ENCODE peak calls at places on chromosomes 13 and 19, in six cellular contexts. X, Z, N, K, E and R are unnamed samples.

GRCh38 chr13:110199046-110199831 is 107.7 kb downstream of the COL4A1 start:
- ATAC-seq in X (no peak), Z (no peak), N (no peak), K (no peak), E (peak; percentile 60), R (no peak)

GRCh38 chr19:18507727-18508440 is 14.0 kb downstream of the ELL start:
- ATAC-seq in X (no peak), Z (no peak), N (no peak), K (no peak), E (peak; percentile 46), R (peak; percentile 15)

GRCh38 chr13:79194727-79195126 is 211.3 kb downstream of the RBM26 start:
- ATAC-seq in X (no peak), Z (no peak), N (peak; percentile 50), K (no peak), E (no peak), R (no peak)

GRCh38 chr19:2290441-2291184 is 8.6 kb upstream of the PEAK3 start:
- ATAC-seq in X (no peak), Z (no peak), N (peak; percentile 27), K (no peak), E (peak; percentile 6), R (no peak)

GRCh38 chr19:8370176-8371010 is 6.4 kb downstream of the ANGPTL4 start:
- ATAC-seq in X (peak; percentile 12), Z (no peak), N (no peak), K (no peak), E (no peak), R (no peak)

GRCh38 chr19:51687791-51688664 is 5.1 kb upstream of the SPACA6 start:
- ATAC-seq in X (peak; percentile 69), Z (peak; percentile 7), N (no peak), K (peak; percentile 43), E (peak; percentile 65), R (peak; percentile 52)

GRCh38 chr19:18529782-18530181 is 7.9 kb upstream of the ELL start:
- ATAC-seq in X (no peak), Z (peak; percentile 25), N (no peak), K (peak; percentile 27), E (peak; percentile 44), R (no peak)

GRCh38 chr19:38561658-38562057 is 56.1 kb downstream of the MAP4K1 start:
- ATAC-seq in X (peak; percentile 34), Z (no peak), N (no peak), K (no peak), E (no peak), R (no peak)

GRCh38 chr13:33743438-33744368 is 74.2 kb upstream of the RFC3 start:
- ATAC-seq in X (peak; percentile 23), Z (no peak), N (peak; percentile 77), K (no peak), E (peak; percentile 52), R (no peak)

GRCh38 chr13:110856941-110857835 is 57.7 kb downstream of the ANKRD10 start:
- ATAC-seq in X (no peak), Z (no peak), N (peak; percentile 42), K (no peak), E (no peak), R (no peak)

GRCh38 chr13:59531571-59532091 is 632.1 kb downstream of the DIAPH3 start:
- ATAC-seq in X (peak; percentile 22), Z (peak; percentile 99), N (no peak), K (no peak), E (peak; percentile 28), R (peak; percentile 77)

GRCh38 chr19:3105641-3106508 is 11.7 kb downstream of the GNA11 start:
- ATAC-seq in X (no peak), Z (no peak), N (no peak), K (no peak), E (no peak), R (no peak)

GRCh38 chr13:73138967-73139491 is 80.2 kb downstream of the KLF5 start:
- ATAC-seq in X (no peak), Z (no peak), N (no peak), K (no peak), E (peak; percentile 45), R (no peak)

GRCh38 chr13:111007209-111007608 is 92.3 kb upstream of the ANKRD10 start:
- ATAC-seq in X (no peak), Z (peak; percentile 70), N (peak; percentile 21), K (no peak), E (no peak), R (no peak)

GRCh38 chr13:52428295-52428694 is 22.1 kb downstream of the VPS36 start:
- ATAC-seq in X (no peak), Z (peak; percentile 38), N (no peak), K (no peak), E (peak; percentile 92), R (no peak)

GRCh38 chr13:99285432-99286182 is 21.6 kb downstream of the GPR183 start:
- ATAC-seq in X (no peak), Z (no peak), N (no peak), K (no peak), E (peak; percentile 94), R (no peak)

GRCh38 chr13:27745301-27745700 is 47.0 kb upstream of the GSX1 start:
- ATAC-seq in X (no peak), Z (no peak), N (no peak), K (no peak), E (no peak), R (no peak)

GRCh38 chr19:48487544-48487943 is 18.4 kb downstream of the CYTH2 start:
- ATAC-seq in X (no peak), Z (no peak), N (no peak), K (peak; percentile 5), E (peak; percentile 45), R (no peak)

GRCh38 chr13:113996081-113996911 is 22.4 kb upstream of the C13orf46 start:
- ATAC-seq in X (no peak), Z (no peak), N (peak; percentile 21), K (peak; percentile 25), E (peak; percentile 18), R (no peak)

GRCh38 chr13:95643814-95644598 is 500 bp downstream of the DZIP1 start:
- ATAC-seq in X (peak; percentile 54), Z (no peak), N (peak; percentile 66), K (no peak), E (peak; percentile 80), R (peak; percentile 48)

GRCh38 chr13:59424661-59425060 is 739.1 kb downstream of the DIAPH3 start:
- ATAC-seq in X (no peak), Z (no peak), N (no peak), K (no peak), E (no peak), R (no peak)

GRCh38 chr19:1173160-1173844 is 766 bp downstream of the SBNO2 start:
- ATAC-seq in X (no peak), Z (peak; percentile 30), N (peak; percentile 10), K (no peak), E (no peak), R (no peak)

GRCh38 chr13:29402168-29402621 is 193.3 kb downstream of the SLC7A1 start:
- ATAC-seq in X (no peak), Z (peak; percentile 69), N (no peak), K (no peak), E (no peak), R (no peak)

GRCh38 chr19:15297416-15298224 is 34.7 kb downstream of the BRD4 start:
- ATAC-seq in X (peak; percentile 40), Z (peak; percentile 67), N (no peak), K (peak; percentile 36), E (peak; percentile 87), R (peak; percentile 35)

GRCh38 chr19:48479686-48480085 is 10.5 kb downstream of the CYTH2 start:
- ATAC-seq in X (no peak), Z (no peak), N (no peak), K (no peak), E (no peak), R (peak; percentile 21)

GRCh38 chr13:74528751-74529513 is 394.7 kb upstream of the KLF12 start:
- ATAC-seq in X (no peak), Z (no peak), N (no peak), K (no peak), E (no peak), R (no peak)

GRCh38 chr13:113880651-113881611 is 17.1 kb upstream of the GAS6 start:
- ATAC-seq in X (peak; percentile 2), Z (no peak), N (no peak), K (peak; percentile 9), E (no peak), R (no peak)

GRCh38 chr13:40164137-40164536 is 502.3 kb downstream of the FOXO1 start:
- ATAC-seq in X (no peak), Z (no peak), N (no peak), K (peak; percentile 63), E (no peak), R (no peak)

GRCh38 chr13:87851395-87851794 is 180.2 kb downstream of the SLITRK5 start:
- ATAC-seq in X (no peak), Z (no peak), N (no peak), K (no peak), E (no peak), R (no peak)

GRCh38 chr19:52748336-52748950 is 13.6 kb upstream of the ZNF611 start:
- ATAC-seq in X (no peak), Z (peak; percentile 36), N (peak; percentile 37), K (no peak), E (no peak), R (peak; percentile 48)
- TF ChIP-seq POLR2AphosphoS5 in X (no peak), Z (no peak), N (no peak), K (no peak), E (no peak), R (no peak)

GRCh38 chr19:53409505-53410204 is 14.7 kb downstream of the ZNF765 start:
- ATAC-seq in X (no peak), Z (no peak), N (no peak), K (no peak), E (no peak), R (no peak)
- H3K9me3 ChIP-seq in X (peaks cover 87% of the 10 kb centered on the region), Z (peaks cover 39% of the 10 kb centered on the region), N (peaks cover 26% of the 10 kb centered on the region), K (peaks cover 37% of the 10 kb centered on the region), E (peaks cover 77% of the 10 kb centered on the region), R (peaks cover 4% of the 10 kb centered on the region)

DNA sequence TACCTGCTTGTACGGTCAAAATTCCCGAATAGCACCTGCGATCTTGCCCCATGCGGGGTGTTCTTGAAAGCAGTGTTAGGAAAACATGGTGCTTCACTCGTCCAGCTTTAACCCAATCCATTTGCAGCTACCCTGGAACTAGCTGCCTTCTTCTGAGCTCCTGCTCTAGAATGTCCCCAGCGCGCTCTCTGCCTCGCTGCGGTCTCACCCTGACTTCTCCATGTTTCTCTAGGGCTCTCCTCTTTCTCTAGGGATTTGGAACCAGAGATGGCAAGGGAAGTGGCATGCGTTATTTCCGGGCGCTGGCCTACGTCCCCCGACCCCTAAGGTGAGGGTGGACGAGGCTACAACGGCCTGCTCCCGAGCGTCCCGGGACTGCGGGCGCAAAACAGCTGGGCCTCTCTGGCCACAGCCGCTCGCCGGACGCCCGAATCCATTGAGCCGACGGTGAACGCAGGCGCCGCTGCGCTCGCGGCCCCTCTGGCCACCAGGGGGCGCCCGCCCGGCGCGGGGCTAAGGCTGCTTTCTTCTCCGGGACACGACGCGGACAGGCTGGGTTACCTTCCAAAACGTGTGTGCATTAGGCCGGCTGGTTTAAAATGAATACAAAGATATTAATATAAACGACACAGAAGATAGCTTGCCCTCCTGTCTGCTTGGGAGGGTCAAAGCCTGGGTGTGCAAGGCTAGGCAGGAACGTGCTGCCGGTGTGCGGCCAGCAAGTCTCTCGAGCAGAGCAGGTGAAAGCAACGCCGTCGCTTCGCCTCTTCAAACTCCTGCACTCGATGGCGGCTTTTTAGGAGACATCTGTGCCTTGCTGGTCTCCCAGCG is 1.8 kb upstream of the SPRY2 start:
- ATAC-seq in X (peak; percentile 84), Z (peak; percentile 69), N (peak; percentile 51), K (peak; percentile 47), E (peak; percentile 61), R (peak; percentile 51)
- TF ChIP-seq POLR2A in X (peak; percentile 49), Z (no peak), N (no peak), K (no peak), E (peak; percentile 56), R (no peak)

GRCh38 chr13:112740502-112741131 is 50.8 kb downstream of the ATP11A start:
- ATAC-seq in X (no peak), Z (peak; percentile 73), N (no peak), K (no peak), E (no peak), R (peak; percentile 81)
- TF ChIP-seq POLR2AphosphoS5 in X (peak; percentile 37), Z (no peak), N (no peak), K (no peak), E (no peak), R (no peak)